ENCODE peak calls at places on chromosome 7, in six cellular contexts. One of them, this sample, is unnamed.

GRCh38 chr7:133789951-133790350 is 337.2 kb upstream of the LRGUK start:
- DNase-seq in substantia nigra: no peak
- DNase-seq in KG1: no peak
- DNase-seq in D341Med: no peak
- DNase-seq in T-helper 2 cell: no peak
- DNase-seq in AG04450: no peak
- DNase-seq in this sample: no peak

GRCh38 chr7:142457146-142457703 is 199.4 kb upstream of the PRSS58 start:
- DNase-seq in substantia nigra: no peak
- DNase-seq in KG1: no peak
- DNase-seq in D341Med: no peak
- DNase-seq in T-helper 2 cell: no peak
- DNase-seq in AG04450: no peak
- DNase-seq in this sample: no peak

GRCh38 chr7:140674356-140674800 is 1.6 kb downstream of the ADCK2 start:
- DNase-seq in substantia nigra: peak
- DNase-seq in KG1: no peak
- DNase-seq in D341Med: no peak
- DNase-seq in T-helper 2 cell: no peak
- DNase-seq in AG04450: no peak
- DNase-seq in this sample: no peak

GRCh38 chr7:73918926-73919693 is 58.2 kb downstream of the TMEM270 start:
- DNase-seq in substantia nigra: no peak
- DNase-seq in KG1: no peak
- DNase-seq in D341Med: peak
- DNase-seq in T-helper 2 cell: no peak
- DNase-seq in AG04450: no peak
- DNase-seq in this sample: no peak

GRCh38 chr7:108568801-108569380 is 615 bp downstream of the THAP5 start:
- DNase-seq in substantia nigra: no peak
- DNase-seq in KG1: no peak
- DNase-seq in D341Med: no peak
- DNase-seq in T-helper 2 cell: no peak
- DNase-seq in AG04450: no peak
- DNase-seq in this sample: no peak

GRCh38 chr7:67857698-67858097 is 861.1 kb downstream of the TYW1 start:
- DNase-seq in substantia nigra: no peak
- DNase-seq in KG1: no peak
- DNase-seq in D341Med: no peak
- DNase-seq in T-helper 2 cell: no peak
- DNase-seq in AG04450: no peak
- DNase-seq in this sample: no peak

GRCh38 chr7:31948041-31948440 is 122.2 kb downstream of the PDE1C start:
- DNase-seq in substantia nigra: no peak
- DNase-seq in KG1: no peak
- DNase-seq in D341Med: no peak
- DNase-seq in T-helper 2 cell: no peak
- DNase-seq in AG04450: peak
- DNase-seq in this sample: no peak

GRCh38 chr7:150428671-150429451 is 21.6 kb upstream of the GIMAP8 start:
- DNase-seq in substantia nigra: peak
- DNase-seq in KG1: no peak
- DNase-seq in D341Med: peak
- DNase-seq in T-helper 2 cell: no peak
- DNase-seq in AG04450: peak
- DNase-seq in this sample: no peak

GRCh38 chr7:92916751-92917369 is 80.5 kb upstream of the CDK6 start:
- DNase-seq in substantia nigra: no peak
- DNase-seq in KG1: no peak
- DNase-seq in D341Med: peak
- DNase-seq in T-helper 2 cell: no peak
- DNase-seq in AG04450: no peak
- DNase-seq in this sample: no peak

GRCh38 chr7:30389793-30390192 is 88.8 kb downstream of the NOD1 start:
- DNase-seq in substantia nigra: no peak
- DNase-seq in KG1: no peak
- DNase-seq in D341Med: no peak
- DNase-seq in T-helper 2 cell: no peak
- DNase-seq in AG04450: no peak
- DNase-seq in this sample: no peak

GRCh38 chr7:8131694-8132605 is 130.0 kb downstream of the ICA1 start:
- DNase-seq in substantia nigra: no peak
- DNase-seq in KG1: no peak
- DNase-seq in D341Med: no peak
- DNase-seq in T-helper 2 cell: no peak
- DNase-seq in AG04450: no peak
- DNase-seq in this sample: no peak

GRCh38 chr7:135512135-135512887 is 2.4 kb upstream of the CNOT4 start:
- DNase-seq in substantia nigra: peak
- DNase-seq in KG1: no peak
- DNase-seq in D341Med: peak
- DNase-seq in T-helper 2 cell: no peak
- DNase-seq in AG04450: no peak
- DNase-seq in this sample: no peak

GRCh38 chr7:120272896-120273475 is at the start of gene KCND2:
- DNase-seq in substantia nigra: peak
- DNase-seq in KG1: no peak
- DNase-seq in D341Med: peak
- DNase-seq in T-helper 2 cell: no peak
- DNase-seq in AG04450: no peak
- DNase-seq in this sample: peak

GRCh38 chr7:69109131-69109740 is 489.0 kb upstream of the AUTS2 start:
- DNase-seq in substantia nigra: peak
- DNase-seq in KG1: no peak
- DNase-seq in D341Med: peak
- DNase-seq in T-helper 2 cell: no peak
- DNase-seq in AG04450: no peak
- DNase-seq in this sample: no peak

GRCh38 chr7:37480642-37481041 is 32.0 kb upstream of the ELMO1 start:
- DNase-seq in substantia nigra: no peak
- DNase-seq in KG1: no peak
- DNase-seq in D341Med: no peak
- DNase-seq in T-helper 2 cell: no peak
- DNase-seq in AG04450: no peak
- DNase-seq in this sample: no peak

GRCh38 chr7:84684836-84685235 is 490.2 kb upstream of the SEMA3A start:
- DNase-seq in substantia nigra: no peak
- DNase-seq in KG1: no peak
- DNase-seq in D341Med: no peak
- DNase-seq in T-helper 2 cell: no peak
- DNase-seq in AG04450: no peak
- DNase-seq in this sample: no peak

This sample was measured in neural crest cell.